ENCODE peak calls at places on chromosome 21, in nine cellular contexts. One of them, this sample, is unnamed. For H3K4me1, the result is how much of the 10 kb centered on the place peaks cover.

GRCh38 chr21:41643246-41643966 is 123.4 kb downstream of the RIPK4 start:
- DNase-seq in breast epithelium: no peak
- DNase-seq in IMR-90: no peak
- DNase-seq in esophagus muscularis mucosa: no peak
- DNase-seq in BE2C: no peak
- DNase-seq in heart left ventricle: no peak
- DNase-seq in HAP-1: no peak
- DNase-seq in right cardiac atrium: no peak
- DNase-seq in pancreas: no peak
- DNase-seq in this sample: no peak

GRCh38 chr21:41777934-41778815 is 11.3 kb upstream of the RIPK4 start:
- DNase-seq in breast epithelium: peak
- DNase-seq in IMR-90: peak
- DNase-seq in esophagus muscularis mucosa: peak
- DNase-seq in BE2C: peak
- DNase-seq in heart left ventricle: peak
- DNase-seq in HAP-1: peak
- DNase-seq in right cardiac atrium: peak
- DNase-seq in pancreas: peak
- DNase-seq in this sample: peak

GRCh38 chr21:35925497-35925896 is 134.8 kb downstream of the SETD4 start:
- DNase-seq in breast epithelium: no peak
- DNase-seq in IMR-90: peak
- DNase-seq in esophagus muscularis mucosa: peak
- DNase-seq in BE2C: no peak
- DNase-seq in heart left ventricle: no peak
- DNase-seq in HAP-1: peak
- DNase-seq in right cardiac atrium: no peak
- DNase-seq in pancreas: peak
- DNase-seq in this sample: no peak

GRCh38 chr21:34807881-34808568 is 139.2 kb downstream of the CLIC6 start:
- DNase-seq in breast epithelium: no peak
- DNase-seq in IMR-90: peak
- DNase-seq in esophagus muscularis mucosa: no peak
- DNase-seq in BE2C: no peak
- DNase-seq in heart left ventricle: no peak
- DNase-seq in HAP-1: no peak
- DNase-seq in right cardiac atrium: no peak
- DNase-seq in pancreas: no peak
- DNase-seq in this sample: no peak

GRCh38 chr21:37877171-37877570 is 39.1 kb downstream of the KCNJ6 start:
- DNase-seq in breast epithelium: no peak
- DNase-seq in IMR-90: peak
- DNase-seq in esophagus muscularis mucosa: no peak
- DNase-seq in BE2C: no peak
- DNase-seq in heart left ventricle: no peak
- DNase-seq in HAP-1: no peak
- DNase-seq in right cardiac atrium: no peak
- DNase-seq in pancreas: no peak
- DNase-seq in this sample: no peak

GRCh38 chr21:38170283-38170682 is 86.5 kb upstream of the KCNJ15 start:
- DNase-seq in breast epithelium: no peak
- DNase-seq in IMR-90: peak
- DNase-seq in esophagus muscularis mucosa: no peak
- DNase-seq in BE2C: no peak
- DNase-seq in heart left ventricle: no peak
- DNase-seq in HAP-1: no peak
- DNase-seq in right cardiac atrium: no peak
- DNase-seq in pancreas: no peak
- DNase-seq in this sample: no peak

GRCh38 chr21:23607782-23608181 is 1999.5 kb downstream of the MRPL39 start:
- DNase-seq in breast epithelium: no peak
- DNase-seq in IMR-90: no peak
- DNase-seq in esophagus muscularis mucosa: no peak
- DNase-seq in BE2C: no peak
- DNase-seq in heart left ventricle: no peak
- DNase-seq in HAP-1: no peak
- DNase-seq in right cardiac atrium: no peak
- DNase-seq in pancreas: no peak
- DNase-seq in this sample: no peak

GRCh38 chr21:39180429-39181019 is 2.7 kb downstream of the PSMG1 start:
- DNase-seq in breast epithelium: no peak
- DNase-seq in IMR-90: no peak
- DNase-seq in esophagus muscularis mucosa: no peak
- DNase-seq in BE2C: no peak
- DNase-seq in heart left ventricle: no peak
- DNase-seq in HAP-1: no peak
- DNase-seq in right cardiac atrium: no peak
- DNase-seq in pancreas: no peak
- DNase-seq in this sample: no peak

DNA sequence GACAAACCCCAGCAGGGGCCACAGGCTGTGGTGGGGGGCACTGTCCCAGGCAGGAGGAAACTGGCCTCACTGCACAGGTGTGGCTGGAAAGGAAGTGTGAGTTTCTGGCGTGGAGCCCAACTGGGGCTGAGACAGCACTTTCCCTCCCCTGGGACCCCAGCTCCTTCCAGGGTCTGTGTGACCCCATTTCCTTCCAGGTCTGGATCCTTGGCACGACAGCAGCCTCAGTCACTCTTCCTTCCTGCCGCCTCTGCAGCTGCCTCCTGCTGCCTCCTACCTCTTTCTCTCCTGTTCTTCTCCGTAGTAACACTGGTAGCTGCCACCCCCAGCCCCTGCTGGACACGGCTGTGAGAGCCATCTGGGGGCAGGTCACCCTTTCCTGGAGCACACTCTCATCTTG is 88.0 kb downstream of the SIK1 start:
- DNase-seq in breast epithelium: no peak
- DNase-seq in IMR-90: no peak
- DNase-seq in esophagus muscularis mucosa: no peak
- DNase-seq in BE2C: no peak
- DNase-seq in heart left ventricle: no peak
- DNase-seq in HAP-1: no peak
- DNase-seq in right cardiac atrium: peak
- DNase-seq in pancreas: no peak
- DNase-seq in this sample: no peak
- H3K4me1 ChIP-seq in breast epithelium: under half
- H3K4me1 ChIP-seq in IMR-90: under half
- H3K4me1 ChIP-seq in esophagus muscularis mucosa: under half
- H3K4me1 ChIP-seq in BE2C: under half
- H3K4me1 ChIP-seq in heart left ventricle: under half
- H3K4me1 ChIP-seq in HAP-1: under half
- H3K4me1 ChIP-seq in right cardiac atrium: under half
- H3K4me1 ChIP-seq in pancreas: under half
- H3K4me1 ChIP-seq in this sample: under half

GRCh38 chr21:26116456-26117011 is 54.0 kb downstream of the APP start:
- DNase-seq in breast epithelium: no peak
- DNase-seq in IMR-90: peak
- DNase-seq in esophagus muscularis mucosa: no peak
- DNase-seq in BE2C: no peak
- DNase-seq in heart left ventricle: no peak
- DNase-seq in HAP-1: no peak
- DNase-seq in right cardiac atrium: no peak
- DNase-seq in pancreas: no peak
- DNase-seq in this sample: no peak

GRCh38 chr21:26117324-26117971 is 53.1 kb downstream of the APP start:
- DNase-seq in breast epithelium: no peak
- DNase-seq in IMR-90: no peak
- DNase-seq in esophagus muscularis mucosa: no peak
- DNase-seq in BE2C: no peak
- DNase-seq in heart left ventricle: no peak
- DNase-seq in HAP-1: no peak
- DNase-seq in right cardiac atrium: no peak
- DNase-seq in pancreas: no peak
- DNase-seq in this sample: no peak

GRCh38 chr21:26118928-26119540 is 51.5 kb downstream of the APP start:
- DNase-seq in breast epithelium: no peak
- DNase-seq in IMR-90: no peak
- DNase-seq in esophagus muscularis mucosa: no peak
- DNase-seq in BE2C: no peak
- DNase-seq in heart left ventricle: no peak
- DNase-seq in HAP-1: no peak
- DNase-seq in right cardiac atrium: no peak
- DNase-seq in pancreas: no peak
- DNase-seq in this sample: no peak

GRCh38 chr21:26119906-26120305 is 50.7 kb downstream of the APP start:
- DNase-seq in breast epithelium: no peak
- DNase-seq in IMR-90: no peak
- DNase-seq in esophagus muscularis mucosa: no peak
- DNase-seq in BE2C: no peak
- DNase-seq in heart left ventricle: no peak
- DNase-seq in HAP-1: no peak
- DNase-seq in right cardiac atrium: no peak
- DNase-seq in pancreas: no peak
- DNase-seq in this sample: no peak

GRCh38 chr21:26117972-26118367 is 52.6 kb downstream of the APP start:
- DNase-seq in breast epithelium: no peak
- DNase-seq in IMR-90: no peak
- DNase-seq in esophagus muscularis mucosa: no peak
- DNase-seq in BE2C: no peak
- DNase-seq in heart left ventricle: no peak
- DNase-seq in HAP-1: no peak
- DNase-seq in right cardiac atrium: no peak
- DNase-seq in pancreas: no peak
- DNase-seq in this sample: no peak
- H3K4me1 ChIP-seq in breast epithelium: under half
- H3K4me1 ChIP-seq in IMR-90: under half
- H3K4me1 ChIP-seq in esophagus muscularis mucosa: under half
- H3K4me1 ChIP-seq in BE2C: under half
- H3K4me1 ChIP-seq in heart left ventricle: under half
- H3K4me1 ChIP-seq in HAP-1: under half
- H3K4me1 ChIP-seq in right cardiac atrium: under half
- H3K4me1 ChIP-seq in pancreas: under half
- H3K4me1 ChIP-seq in this sample: under half

GRCh38 chr21:45484318-45484717 is 57.9 kb downstream of the SLC19A1 start:
- DNase-seq in breast epithelium: no peak
- DNase-seq in IMR-90: no peak
- DNase-seq in esophagus muscularis mucosa: no peak
- DNase-seq in BE2C: no peak
- DNase-seq in heart left ventricle: no peak
- DNase-seq in HAP-1: no peak
- DNase-seq in right cardiac atrium: peak
- DNase-seq in pancreas: no peak
- DNase-seq in this sample: no peak

GRCh38 chr21:45481977-45482898 is 60.0 kb downstream of the SLC19A1 start:
- DNase-seq in breast epithelium: no peak
- DNase-seq in IMR-90: no peak
- DNase-seq in esophagus muscularis mucosa: no peak
- DNase-seq in BE2C: no peak
- DNase-seq in heart left ventricle: no peak
- DNase-seq in HAP-1: no peak
- DNase-seq in right cardiac atrium: peak
- DNase-seq in pancreas: no peak
- DNase-seq in this sample: peak

GRCh38 chr21:45481566-45481965 is 60.7 kb downstream of the SLC19A1 start:
- DNase-seq in breast epithelium: no peak
- DNase-seq in IMR-90: no peak
- DNase-seq in esophagus muscularis mucosa: no peak
- DNase-seq in BE2C: no peak
- DNase-seq in heart left ventricle: no peak
- DNase-seq in HAP-1: no peak
- DNase-seq in right cardiac atrium: peak
- DNase-seq in pancreas: no peak
- DNase-seq in this sample: no peak

GRCh38 chr21:45480701-45481500 is 61.3 kb downstream of the SLC19A1 start:
- DNase-seq in breast epithelium: no peak
- DNase-seq in IMR-90: no peak
- DNase-seq in esophagus muscularis mucosa: no peak
- DNase-seq in BE2C: no peak
- DNase-seq in heart left ventricle: no peak
- DNase-seq in HAP-1: no peak
- DNase-seq in right cardiac atrium: peak
- DNase-seq in pancreas: no peak
- DNase-seq in this sample: peak

DNA sequence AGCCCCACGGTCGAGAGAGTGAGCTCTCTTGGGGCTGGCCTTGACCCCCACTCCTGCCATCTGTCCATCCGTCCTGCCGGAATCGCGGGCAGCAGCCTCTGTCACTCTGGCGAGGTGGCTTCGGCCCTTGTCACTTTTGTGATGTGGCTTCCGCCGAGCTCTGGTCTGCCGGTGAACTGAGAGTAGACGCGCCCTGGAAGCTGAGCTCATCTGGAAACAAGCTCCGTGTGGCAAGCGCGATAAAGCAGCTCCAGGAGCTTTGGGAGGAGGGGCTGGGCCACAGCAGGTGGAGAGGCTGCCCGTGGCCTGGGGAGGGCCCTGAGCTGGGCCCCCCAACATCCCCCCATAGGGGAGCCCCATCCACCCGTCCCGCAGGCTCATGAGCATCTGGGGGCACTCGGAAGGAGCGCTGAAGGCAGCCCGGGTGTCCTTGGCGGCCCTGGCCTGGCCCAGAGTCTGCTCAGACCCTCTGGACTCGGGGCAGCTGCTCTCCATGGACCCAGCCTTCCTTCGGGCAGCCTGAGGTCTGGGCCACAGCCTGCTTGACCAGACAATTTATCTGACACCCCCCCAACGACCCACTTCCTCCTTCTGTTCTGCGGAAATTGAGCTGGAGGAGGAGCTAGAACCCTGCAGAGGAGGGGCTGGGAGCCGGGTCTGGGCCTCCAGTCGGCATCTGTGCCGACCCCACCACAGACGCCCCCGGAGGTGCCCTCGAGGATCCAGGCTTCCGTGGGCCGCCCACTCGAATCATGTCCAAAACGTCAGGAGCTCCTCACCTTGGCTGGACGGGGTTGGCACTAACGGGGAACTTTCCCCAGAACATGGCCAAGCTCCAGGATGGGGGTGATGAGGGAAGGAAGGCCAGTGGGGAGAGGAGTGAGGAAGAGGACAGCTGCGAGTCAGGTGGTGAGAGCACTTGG is 59.1 kb downstream of the SLC19A1 start:
- DNase-seq in breast epithelium: no peak
- DNase-seq in IMR-90: no peak
- DNase-seq in esophagus muscularis mucosa: no peak
- DNase-seq in BE2C: no peak
- DNase-seq in heart left ventricle: peak
- DNase-seq in HAP-1: no peak
- DNase-seq in right cardiac atrium: peak
- DNase-seq in pancreas: no peak
- DNase-seq in this sample: no peak
- H3K4me1 ChIP-seq in breast epithelium: under half
- H3K4me1 ChIP-seq in IMR-90: under half
- H3K4me1 ChIP-seq in esophagus muscularis mucosa: under half
- H3K4me1 ChIP-seq in BE2C: under half
- H3K4me1 ChIP-seq in heart left ventricle: under half
- H3K4me1 ChIP-seq in HAP-1: under half
- H3K4me1 ChIP-seq in right cardiac atrium: under half
- H3K4me1 ChIP-seq in pancreas: under half
- H3K4me1 ChIP-seq in this sample: under half

DNA sequence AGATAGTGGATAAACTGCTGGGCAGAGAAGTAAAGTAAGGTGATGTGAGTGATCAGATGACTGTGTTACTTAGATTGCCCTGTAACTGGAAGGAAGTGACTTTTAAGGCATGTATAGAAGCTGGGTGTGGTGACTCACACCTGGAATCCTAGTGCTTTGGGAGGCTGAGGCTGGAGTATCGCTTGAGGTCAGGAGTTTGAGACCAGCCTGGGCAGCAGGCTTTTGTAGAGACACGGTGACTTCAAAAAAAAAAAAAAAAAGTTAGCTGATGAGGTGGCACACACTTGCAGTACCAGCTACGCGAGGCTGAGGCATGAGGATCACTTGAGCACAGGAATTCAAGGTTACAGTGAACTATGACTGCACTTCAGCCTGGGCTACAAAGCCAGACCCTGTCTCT is 2.3 kb upstream of the USP16 start:
- DNase-seq in breast epithelium: no peak
- DNase-seq in IMR-90: no peak
- DNase-seq in esophagus muscularis mucosa: no peak
- DNase-seq in BE2C: no peak
- DNase-seq in heart left ventricle: no peak
- DNase-seq in HAP-1: no peak
- DNase-seq in right cardiac atrium: no peak
- DNase-seq in pancreas: no peak
- DNase-seq in this sample: no peak
- H3K4me1 ChIP-seq in breast epithelium: under half
- H3K4me1 ChIP-seq in IMR-90: under half
- H3K4me1 ChIP-seq in esophagus muscularis mucosa: under half
- H3K4me1 ChIP-seq in BE2C: under half
- H3K4me1 ChIP-seq in heart left ventricle: under half
- H3K4me1 ChIP-seq in HAP-1: under half
- H3K4me1 ChIP-seq in right cardiac atrium: under half
- H3K4me1 ChIP-seq in pancreas: under half
- H3K4me1 ChIP-seq in this sample: under half

This sample was measured in heart right ventricle.